ENCODE peak calls at places on chromosomes 6 and 20, in seven cellular contexts. D, Q, H, C, N, O and W are unnamed samples.

GRCh38 chr20:5845686-5846651 is 95.8 kb downstream of the SHLD1 start:
- DNase-seq in D (no peak), Q (no peak), H (peak), C (peak), N (peak), O (no peak), W (peak)

GRCh38 chr20:29299811-29300578 is 1957.5 kb upstream of the DEFB115 start:
- DNase-seq in D (no peak), Q (no peak), H (no peak), C (no peak), N (no peak), O (no peak), W (no peak)

GRCh38 chr20:61882716-61883615 is 182.7 kb downstream of the TAF4 start:
- DNase-seq in D (no peak), Q (no peak), H (no peak), C (no peak), N (no peak), O (no peak), W (no peak)

GRCh38 chr20:51381557-51381956 is 161.0 kb downstream of the NFATC2 start:
- DNase-seq in D (no peak), Q (no peak), H (no peak), C (no peak), N (no peak), O (no peak), W (no peak)

GRCh38 chr20:36093025-36093803 is 61.3 kb upstream of the EPB41L1 start:
- DNase-seq in D (no peak), Q (peak), H (peak), C (no peak), N (peak), O (no peak), W (peak)

GRCh38 chr6:158213925-158214674 is 46.0 kb downstream of the GTF2H5 start:
- DNase-seq in D (no peak), Q (peak), H (peak), C (peak), N (peak), O (peak), W (peak)

GRCh38 chr6:20953019-20953418 is 418.8 kb downstream of the CDKAL1 start:
- DNase-seq in D (no peak), Q (no peak), H (no peak), C (no peak), N (no peak), O (no peak), W (no peak)

GRCh38 chr6:22218410-22218809 is 78.4 kb downstream of the PRL start:
- DNase-seq in D (no peak), Q (no peak), H (no peak), C (no peak), N (no peak), O (no peak), W (no peak)

GRCh38 chr6:99121748-99122147 is 174.0 kb upstream of the FBXL4 start:
- DNase-seq in D (no peak), Q (no peak), H (no peak), C (no peak), N (no peak), O (no peak), W (no peak)

GRCh38 chr6:14270925-14271791 is 153.6 kb downstream of the CD83 start:
- DNase-seq in D (peak), Q (no peak), H (no peak), C (no peak), N (peak), O (peak), W (peak)

GRCh38 chr6:28336284-28337024 is 506 bp upstream of the ZSCAN31 start:
- DNase-seq in D (no peak), Q (no peak), H (peak), C (peak), N (no peak), O (no peak), W (peak)

GRCh38 chr20:37892001-37892400 is 10.9 kb upstream of the VSTM2L start:
- DNase-seq in D (no peak), Q (no peak), H (no peak), C (no peak), N (no peak), O (no peak), W (no peak)

GRCh38 chr20:43583133-43583864 is 7.4 kb upstream of the IFT52 start:
- DNase-seq in D (no peak), Q (peak), H (no peak), C (no peak), N (no peak), O (no peak), W (no peak)

GRCh38 chr6:63785006-63785405 is 149.4 kb downstream of the PHF3 start:
- DNase-seq in D (no peak), Q (no peak), H (no peak), C (no peak), N (no peak), O (no peak), W (no peak)

GRCh38 chr6:111995409-111995808 is 58.5 kb upstream of the CCN6 start:
- DNase-seq in D (no peak), Q (no peak), H (no peak), C (no peak), N (no peak), O (no peak), W (peak)

GRCh38 chr6:154230390-154230789 is 126.2 kb downstream of the IPCEF1 start:
- DNase-seq in D (no peak), Q (no peak), H (no peak), C (no peak), N (no peak), O (no peak), W (no peak)

GRCh38 chr6:33671381-33672072 is 40.0 kb downstream of the UQCC2 start:
- DNase-seq in D (no peak), Q (no peak), H (no peak), C (no peak), N (no peak), O (no peak), W (peak)

GRCh38 chr20:23752019-23752418 is 1.3 kb upstream of the CST1 start:
- DNase-seq in D (no peak), Q (no peak), H (no peak), C (no peak), N (no peak), O (no peak), W (no peak)

GRCh38 chr6:139846538-139847321 is 472.3 kb upstream of the CITED2 start:
- DNase-seq in D (no peak), Q (no peak), H (no peak), C (no peak), N (no peak), O (no peak), W (no peak)

GRCh38 chr6:99933129-99933528 is 60.9 kb downstream of the MCHR2 start:
- DNase-seq in D (peak), Q (no peak), H (no peak), C (no peak), N (peak), O (no peak), W (peak)

GRCh38 chr20:54092021-54092420 is 21.6 kb upstream of the BCAS1 start:
- DNase-seq in D (no peak), Q (no peak), H (no peak), C (no peak), N (no peak), O (no peak), W (no peak)

GRCh38 chr6:25578538-25578937 is 73.5 kb upstream of the SCGN start:
- DNase-seq in D (no peak), Q (no peak), H (no peak), C (no peak), N (no peak), O (no peak), W (no peak)

GRCh38 chr20:35004051-35004725 is 48.5 kb downstream of the MYH7B start:
- DNase-seq in D (no peak), Q (peak), H (no peak), C (no peak), N (no peak), O (no peak), W (no peak)

GRCh38 chr6:134676307-134677281 is 273.3 kb downstream of the ALDH8A1 start:
- DNase-seq in D (no peak), Q (no peak), H (no peak), C (no peak), N (peak), O (no peak), W (no peak)

GRCh38 chr6:12147557-12148316 is 135.6 kb downstream of the HIVEP1 start:
- DNase-seq in D (no peak), Q (no peak), H (no peak), C (no peak), N (peak), O (no peak), W (peak)

GRCh38 chr6:104768906-104769305 is 90.8 kb downstream of the HACE1 start:
- DNase-seq in D (no peak), Q (no peak), H (no peak), C (no peak), N (no peak), O (no peak), W (no peak)

GRCh38 chr6:99330159-99330558 is 19.3 kb downstream of the FAXC start:
- DNase-seq in D (peak), Q (no peak), H (peak), C (peak), N (peak), O (peak), W (peak)

GRCh38 chr6:42452171-42453026 is 673 bp upstream of the TRERF1 start:
- DNase-seq in D (peak), Q (peak), H (peak), C (no peak), N (peak), O (peak), W (peak)

GRCh38 chr6:90537723-90538407 is 49.0 kb downstream of the MAP3K7 start:
- DNase-seq in D (peak), Q (no peak), H (no peak), C (peak), N (peak), O (no peak), W (peak)

GRCh38 chr6:145929037-145929633 is 35.0 kb downstream of the SHPRH start:
- DNase-seq in D (no peak), Q (no peak), H (peak), C (peak), N (peak), O (peak), W (peak)

GRCh38 chr6:134589512-134589911 is 271.6 kb upstream of the SGK1 start:
- DNase-seq in D (peak), Q (no peak), H (no peak), C (no peak), N (peak), O (peak), W (peak)

GRCh38 chr6:76886900-76887299 is 576.4 kb downstream of the HTR1B start:
- DNase-seq in D (no peak), Q (no peak), H (no peak), C (no peak), N (no peak), O (no peak), W (no peak)